ENCODE peak calls at places on chromosomes 11 and 22, in seven cellular contexts. One of them, this sample, is unnamed.

GRCh38 chr22:20064545-20065262 is 15.3 kb upstream of the DGCR8 start:
- DNase-seq in neural progenitor cell: no peak
- DNase-seq in ureter: no peak
- DNase-seq in HFFc6: no peak
- DNase-seq in neuronal stem cell: no peak
- DNase-seq in HuH-7: no peak
- DNase-seq in Ammon's horn: no peak
- DNase-seq in this sample: no peak

GRCh38 chr11:100719362-100719761 is 32.3 kb downstream of the ARHGAP42 start:
- DNase-seq in neural progenitor cell: peak
- DNase-seq in ureter: no peak
- DNase-seq in HFFc6: no peak
- DNase-seq in neuronal stem cell: no peak
- DNase-seq in HuH-7: no peak
- DNase-seq in Ammon's horn: peak
- DNase-seq in this sample: no peak

GRCh38 chr11:61293869-61294716 is 1.0 kb downstream of the VWCE start:
- DNase-seq in neural progenitor cell: peak
- DNase-seq in ureter: peak
- DNase-seq in HFFc6: peak
- DNase-seq in neuronal stem cell: peak
- DNase-seq in HuH-7: peak
- DNase-seq in Ammon's horn: no peak
- DNase-seq in this sample: peak

GRCh38 chr11:128052912-128053641 is 534.3 kb downstream of the ETS1 start:
- DNase-seq in neural progenitor cell: no peak
- DNase-seq in ureter: no peak
- DNase-seq in HFFc6: peak
- DNase-seq in neuronal stem cell: no peak
- DNase-seq in HuH-7: no peak
- DNase-seq in Ammon's horn: no peak
- DNase-seq in this sample: no peak

GRCh38 chr11:69131644-69132300 is 24.0 kb upstream of the SMIM38 start:
- DNase-seq in neural progenitor cell: peak
- DNase-seq in ureter: peak
- DNase-seq in HFFc6: peak
- DNase-seq in neuronal stem cell: peak
- DNase-seq in HuH-7: peak
- DNase-seq in Ammon's horn: peak
- DNase-seq in this sample: peak

GRCh38 chr11:119376197-119376847 is 5.2 kb downstream of the USP2 start:
- DNase-seq in neural progenitor cell: peak
- DNase-seq in ureter: peak
- DNase-seq in HFFc6: no peak
- DNase-seq in neuronal stem cell: no peak
- DNase-seq in HuH-7: no peak
- DNase-seq in Ammon's horn: peak
- DNase-seq in this sample: no peak

GRCh38 chr11:102966011-102966410 is 10.5 kb upstream of the MMP13 start:
- DNase-seq in neural progenitor cell: no peak
- DNase-seq in ureter: no peak
- DNase-seq in HFFc6: no peak
- DNase-seq in neuronal stem cell: no peak
- DNase-seq in HuH-7: no peak
- DNase-seq in Ammon's horn: no peak
- DNase-seq in this sample: no peak

GRCh38 chr22:30265851-30266444 is 703 bp downstream of the OSM start:
- DNase-seq in neural progenitor cell: no peak
- DNase-seq in ureter: no peak
- DNase-seq in HFFc6: no peak
- DNase-seq in neuronal stem cell: no peak
- DNase-seq in HuH-7: no peak
- DNase-seq in Ammon's horn: peak
- DNase-seq in this sample: no peak

GRCh38 chr22:43001271-43002197 is 13.4 kb downstream of the PACSIN2 start:
- DNase-seq in neural progenitor cell: no peak
- DNase-seq in ureter: no peak
- DNase-seq in HFFc6: no peak
- DNase-seq in neuronal stem cell: no peak
- DNase-seq in HuH-7: no peak
- DNase-seq in Ammon's horn: peak
- DNase-seq in this sample: no peak

GRCh38 chr11:127225619-127226018 is 225.0 kb upstream of the KIRREL3 start:
- DNase-seq in neural progenitor cell: no peak
- DNase-seq in ureter: no peak
- DNase-seq in HFFc6: no peak
- DNase-seq in neuronal stem cell: no peak
- DNase-seq in HuH-7: no peak
- DNase-seq in Ammon's horn: no peak
- DNase-seq in this sample: no peak

GRCh38 chr11:6210274-6210955 is 5.1 kb downstream of the C11orf42 start:
- DNase-seq in neural progenitor cell: no peak
- DNase-seq in ureter: no peak
- DNase-seq in HFFc6: peak
- DNase-seq in neuronal stem cell: no peak
- DNase-seq in HuH-7: no peak
- DNase-seq in Ammon's horn: no peak
- DNase-seq in this sample: no peak

GRCh38 chr11:94879006-94879405 is 94.3 kb downstream of the CWC15 start:
- DNase-seq in neural progenitor cell: no peak
- DNase-seq in ureter: no peak
- DNase-seq in HFFc6: no peak
- DNase-seq in neuronal stem cell: no peak
- DNase-seq in HuH-7: no peak
- DNase-seq in Ammon's horn: no peak
- DNase-seq in this sample: no peak

GRCh38 chr11:63880031-63880841 is 36.7 kb downstream of the RCOR2 start:
- DNase-seq in neural progenitor cell: peak
- DNase-seq in ureter: no peak
- DNase-seq in HFFc6: peak
- DNase-seq in neuronal stem cell: no peak
- DNase-seq in HuH-7: no peak
- DNase-seq in Ammon's horn: no peak
- DNase-seq in this sample: no peak

GRCh38 chr22:50445071-50445879 is 29.6 kb downstream of the SBF1 start:
- DNase-seq in neural progenitor cell: no peak
- DNase-seq in ureter: no peak
- DNase-seq in HFFc6: no peak
- DNase-seq in neuronal stem cell: no peak
- DNase-seq in HuH-7: no peak
- DNase-seq in Ammon's horn: peak
- DNase-seq in this sample: no peak

GRCh38 chr22:45218974-45219373 is 21.7 kb downstream of the KIAA0930 start:
- DNase-seq in neural progenitor cell: no peak
- DNase-seq in ureter: no peak
- DNase-seq in HFFc6: no peak
- DNase-seq in neuronal stem cell: no peak
- DNase-seq in HuH-7: no peak
- DNase-seq in Ammon's horn: peak
- DNase-seq in this sample: no peak

GRCh38 chr11:130653838-130654601 is 205.6 kb downstream of the ADAMTS15 start:
- DNase-seq in neural progenitor cell: no peak
- DNase-seq in ureter: peak
- DNase-seq in HFFc6: no peak
- DNase-seq in neuronal stem cell: no peak
- DNase-seq in HuH-7: no peak
- DNase-seq in Ammon's horn: peak
- DNase-seq in this sample: no peak

GRCh38 chr11:78350101-78350645 is 67.4 kb downstream of the GAB2 start:
- DNase-seq in neural progenitor cell: peak
- DNase-seq in ureter: no peak
- DNase-seq in HFFc6: peak
- DNase-seq in neuronal stem cell: no peak
- DNase-seq in HuH-7: no peak
- DNase-seq in Ammon's horn: peak
- DNase-seq in this sample: no peak

GRCh38 chr11:46298699-46299424 is 21.4 kb downstream of the CREB3L1 start:
- DNase-seq in neural progenitor cell: no peak
- DNase-seq in ureter: no peak
- DNase-seq in HFFc6: peak
- DNase-seq in neuronal stem cell: no peak
- DNase-seq in HuH-7: no peak
- DNase-seq in Ammon's horn: no peak
- DNase-seq in this sample: no peak

GRCh38 chr22:45932066-45932465 is 44.9 kb downstream of the WNT7B start:
- DNase-seq in neural progenitor cell: no peak
- DNase-seq in ureter: no peak
- DNase-seq in HFFc6: no peak
- DNase-seq in neuronal stem cell: no peak
- DNase-seq in HuH-7: no peak
- DNase-seq in Ammon's horn: no peak
- DNase-seq in this sample: no peak

GRCh38 chr11:27209562-27210005 is 153.4 kb downstream of the CCDC34 start:
- DNase-seq in neural progenitor cell: no peak
- DNase-seq in ureter: peak
- DNase-seq in HFFc6: peak
- DNase-seq in neuronal stem cell: no peak
- DNase-seq in HuH-7: peak
- DNase-seq in Ammon's horn: no peak
- DNase-seq in this sample: no peak

GRCh38 chr11:19353287-19353686 is 112.5 kb upstream of the E2F8 start:
- DNase-seq in neural progenitor cell: no peak
- DNase-seq in ureter: no peak
- DNase-seq in HFFc6: no peak
- DNase-seq in neuronal stem cell: no peak
- DNase-seq in HuH-7: no peak
- DNase-seq in Ammon's horn: no peak
- DNase-seq in this sample: no peak

GRCh38 chr22:44647141-44647540 is 54.9 kb upstream of the PRR5 start:
- DNase-seq in neural progenitor cell: no peak
- DNase-seq in ureter: no peak
- DNase-seq in HFFc6: no peak
- DNase-seq in neuronal stem cell: no peak
- DNase-seq in HuH-7: no peak
- DNase-seq in Ammon's horn: no peak
- DNase-seq in this sample: no peak

GRCh38 chr11:123473941-123474668 is 44.0 kb downstream of the GRAMD1B start:
- DNase-seq in neural progenitor cell: no peak
- DNase-seq in ureter: no peak
- DNase-seq in HFFc6: peak
- DNase-seq in neuronal stem cell: no peak
- DNase-seq in HuH-7: no peak
- DNase-seq in Ammon's horn: no peak
- DNase-seq in this sample: no peak

GRCh38 chr11:14094481-14095037 is 132.0 kb downstream of the SPON1 start:
- DNase-seq in neural progenitor cell: no peak
- DNase-seq in ureter: no peak
- DNase-seq in HFFc6: no peak
- DNase-seq in neuronal stem cell: no peak
- DNase-seq in HuH-7: no peak
- DNase-seq in Ammon's horn: no peak
- DNase-seq in this sample: no peak

GRCh38 chr11:65424200-65425104 is 1.9 kb downstream of the NEAT1 start:
- DNase-seq in neural progenitor cell: no peak
- DNase-seq in ureter: peak
- DNase-seq in HFFc6: peak
- DNase-seq in neuronal stem cell: no peak
- DNase-seq in HuH-7: no peak
- DNase-seq in Ammon's horn: no peak
- DNase-seq in this sample: no peak

GRCh38 chr11:131392528-131393255 is 22.3 kb downstream of the NTM start:
- DNase-seq in neural progenitor cell: peak
- DNase-seq in ureter: no peak
- DNase-seq in HFFc6: no peak
- DNase-seq in neuronal stem cell: no peak
- DNase-seq in HuH-7: no peak
- DNase-seq in Ammon's horn: peak
- DNase-seq in this sample: peak

GRCh38 chr22:35547993-35548761 is 7.5 kb downstream of the RASD2 start:
- DNase-seq in neural progenitor cell: peak
- DNase-seq in ureter: no peak
- DNase-seq in HFFc6: no peak
- DNase-seq in neuronal stem cell: no peak
- DNase-seq in HuH-7: no peak
- DNase-seq in Ammon's horn: no peak
- DNase-seq in this sample: no peak

GRCh38 chr11:46914910-46915309 is 3.4 kb downstream of the LRP4 start:
- DNase-seq in neural progenitor cell: no peak
- DNase-seq in ureter: no peak
- DNase-seq in HFFc6: no peak
- DNase-seq in neuronal stem cell: no peak
- DNase-seq in HuH-7: no peak
- DNase-seq in Ammon's horn: no peak
- DNase-seq in this sample: no peak

GRCh38 chr11:46198245-46198872 is 77.1 kb upstream of the PHF21A start:
- DNase-seq in neural progenitor cell: no peak
- DNase-seq in ureter: no peak
- DNase-seq in HFFc6: no peak
- DNase-seq in neuronal stem cell: no peak
- DNase-seq in HuH-7: no peak
- DNase-seq in Ammon's horn: no peak
- DNase-seq in this sample: no peak

GRCh38 chr11:113690619-113691569 is 15.2 kb downstream of the TMPRSS5 start:
- DNase-seq in neural progenitor cell: peak
- DNase-seq in ureter: peak
- DNase-seq in HFFc6: peak
- DNase-seq in neuronal stem cell: peak
- DNase-seq in HuH-7: peak
- DNase-seq in Ammon's horn: no peak
- DNase-seq in this sample: peak

GRCh38 chr11:26276798-26277424 is 55.0 kb upstream of the ANO3 start:
- DNase-seq in neural progenitor cell: peak
- DNase-seq in ureter: no peak
- DNase-seq in HFFc6: peak
- DNase-seq in neuronal stem cell: peak
- DNase-seq in HuH-7: peak
- DNase-seq in Ammon's horn: peak
- DNase-seq in this sample: peak

GRCh38 chr11:79237676-79238075 is 203.2 kb downstream of the TENM4 start:
- DNase-seq in neural progenitor cell: no peak
- DNase-seq in ureter: no peak
- DNase-seq in HFFc6: peak
- DNase-seq in neuronal stem cell: no peak
- DNase-seq in HuH-7: no peak
- DNase-seq in Ammon's horn: no peak
- DNase-seq in this sample: no peak

GRCh38 chr22:41367039-41367679 is 14.6 kb upstream of the TEF start:
- DNase-seq in neural progenitor cell: peak
- DNase-seq in ureter: peak
- DNase-seq in HFFc6: peak
- DNase-seq in neuronal stem cell: no peak
- DNase-seq in HuH-7: no peak
- DNase-seq in Ammon's horn: peak
- DNase-seq in this sample: no peak

GRCh38 chr11:64754919-64755662 is 4.7 kb downstream of the PYGM start:
- DNase-seq in neural progenitor cell: no peak
- DNase-seq in ureter: no peak
- DNase-seq in HFFc6: no peak
- DNase-seq in neuronal stem cell: no peak
- DNase-seq in HuH-7: no peak
- DNase-seq in Ammon's horn: no peak
- DNase-seq in this sample: no peak

GRCh38 chr11:32580967-32581366 is 2.7 kb upstream of the EIF3M start:
- DNase-seq in neural progenitor cell: no peak
- DNase-seq in ureter: no peak
- DNase-seq in HFFc6: no peak
- DNase-seq in neuronal stem cell: no peak
- DNase-seq in HuH-7: no peak
- DNase-seq in Ammon's horn: no peak
- DNase-seq in this sample: no peak

GRCh38 chr11:77705195-77705876 is 67.7 kb upstream of the CLNS1A start:
- DNase-seq in neural progenitor cell: no peak
- DNase-seq in ureter: no peak
- DNase-seq in HFFc6: peak
- DNase-seq in neuronal stem cell: no peak
- DNase-seq in HuH-7: no peak
- DNase-seq in Ammon's horn: no peak
- DNase-seq in this sample: no peak

GRCh38 chr11:108965602-108966001 is 300.7 kb downstream of the DDX10 start:
- DNase-seq in neural progenitor cell: no peak
- DNase-seq in ureter: no peak
- DNase-seq in HFFc6: peak
- DNase-seq in neuronal stem cell: no peak
- DNase-seq in HuH-7: no peak
- DNase-seq in Ammon's horn: no peak
- DNase-seq in this sample: no peak

GRCh38 chr22:47396105-47396504 is 633.7 kb downstream of the TBC1D22A start:
- DNase-seq in neural progenitor cell: no peak
- DNase-seq in ureter: no peak
- DNase-seq in HFFc6: no peak
- DNase-seq in neuronal stem cell: no peak
- DNase-seq in HuH-7: no peak
- DNase-seq in Ammon's horn: no peak
- DNase-seq in this sample: no peak

This sample was measured in endothelial cell.